ENCODE peak calls at places on chromosomes 12 and 14, in four cellular contexts. U is dorsolateral prefrontal cortex, Q is transverse colon, M is A549. V is an unnamed sample.

GRCh38 chr12:52438305-52439301 is 4.4 kb upstream of the KRT75 start:
- DNase-seq in U (no peak), Q (no peak), M (no peak), V (no peak)

GRCh38 chr12:67468549-67469245 is 179.8 kb upstream of the DYRK2 start:
- DNase-seq in U (no peak), Q (no peak), M (no peak), V (no peak)

GRCh38 chr12:19482551-19483109 is 43.3 kb downstream of the AEBP2 start:
- DNase-seq in U (no peak), Q (no peak), M (no peak), V (peak; percentile 75)

GRCh38 chr12:79706676-79707075 is 15.9 kb upstream of the PAWR start:
- DNase-seq in U (no peak), Q (no peak), M (no peak), V (no peak)

GRCh38 chr12:102116392-102116791 is 3.5 kb downstream of the NUP37 start:
- DNase-seq in U (no peak), Q (no peak), M (no peak), V (no peak)

GRCh38 chr14:65229431-65230286 is 127.3 kb upstream of the MAX start:
- DNase-seq in U (no peak), Q (peak; percentile 49), M (no peak), V (peak; percentile 41)

GRCh38 chr14:64966976-64967375 is 5.2 kb downstream of the RAB15 start:
- DNase-seq in U (no peak), Q (peak; percentile 32), M (no peak), V (no peak)

GRCh38 chr12:77685112-77685511 is 145.6 kb upstream of the NAV3 start:
- DNase-seq in U (peak; percentile 55), Q (peak; percentile 47), M (peak; percentile 76), V (peak; percentile 49)

GRCh38 chr12:116267948-116268347 is 9.5 kb downstream of the MED13L start:
- DNase-seq in U (no peak), Q (no peak), M (no peak), V (no peak)

GRCh38 chr12:76399040-76399439 is 50.8 kb upstream of the BBS10 start:
- DNase-seq in U (no peak), Q (no peak), M (no peak), V (no peak)

GRCh38 chr14:61765225-61765943 is 3.2 kb downstream of the SNAPC1 start:
- DNase-seq in U (no peak), Q (no peak), M (no peak), V (no peak)

DNA sequence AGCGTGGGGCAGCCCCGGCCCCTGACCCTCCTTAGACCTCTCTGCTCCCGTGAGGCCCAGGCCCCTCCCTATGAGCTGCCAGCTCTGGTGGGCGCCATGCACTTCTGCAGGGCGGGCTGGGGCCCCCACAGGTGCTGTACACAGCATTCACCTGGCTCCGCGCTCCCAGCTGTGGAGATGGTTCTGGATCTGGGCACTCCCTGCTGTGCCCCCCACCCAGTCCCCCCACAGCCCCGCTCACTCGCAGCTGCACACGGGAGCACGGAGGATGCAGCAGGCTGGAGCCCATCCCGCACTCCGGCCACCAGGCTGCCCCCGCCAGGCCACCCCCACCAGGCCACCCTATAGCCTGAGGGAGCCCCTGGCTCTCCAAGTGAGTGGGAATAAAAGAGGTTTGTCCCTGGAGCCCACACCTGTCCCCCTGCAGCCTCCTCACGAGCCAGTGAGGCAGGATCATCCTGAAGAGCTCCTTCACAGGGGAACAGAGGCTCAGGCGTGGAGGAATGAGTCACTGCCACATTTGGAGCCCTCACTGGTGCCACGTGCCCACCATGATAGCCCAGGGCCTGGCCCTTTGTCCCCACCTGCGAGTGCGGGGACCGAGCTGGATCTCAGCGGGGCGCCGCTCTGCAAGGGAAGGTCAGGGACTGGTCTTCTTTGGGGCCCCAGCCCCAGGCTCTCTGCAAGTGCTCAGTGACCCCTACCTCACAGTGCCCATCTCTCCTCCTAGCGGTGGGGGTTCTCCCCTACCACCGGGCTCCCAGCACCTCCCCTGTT is 1.9 kb downstream of the ADSS1 start:
- DNase-seq in U (no peak), Q (no peak), M (no peak), V (no peak)
- TF ChIP-seq CTCF in U (no peak), Q (no peak), M (no peak), V (no peak)

DNA sequence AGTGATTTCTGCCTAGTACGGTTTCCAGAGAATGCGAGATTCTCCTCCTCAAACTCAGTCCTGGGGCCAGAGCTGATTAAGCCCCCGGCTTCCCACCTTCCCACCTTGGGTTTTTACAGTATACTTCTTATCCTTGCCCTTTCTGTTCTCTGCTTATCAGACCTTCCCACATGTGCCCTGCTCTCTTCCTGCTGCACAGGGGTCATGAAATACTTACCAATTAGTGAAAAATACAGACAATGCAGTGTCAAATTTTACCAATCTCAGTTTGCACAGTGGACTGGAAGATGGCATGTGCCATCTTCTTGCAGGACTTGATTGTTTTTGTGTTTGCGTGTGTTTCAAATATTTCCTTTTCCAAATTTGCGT is 14.7 kb downstream of the SUSD6 start:
- DNase-seq in U (no peak), Q (no peak), M (no peak), V (no peak)
- H3K27ac ChIP-seq in U (peak overlapping the region; percentile 72), Q (peak overlapping the region; percentile 18), M (no peak overlapping the region), V (peak overlapping the region; percentile 33)

DNA sequence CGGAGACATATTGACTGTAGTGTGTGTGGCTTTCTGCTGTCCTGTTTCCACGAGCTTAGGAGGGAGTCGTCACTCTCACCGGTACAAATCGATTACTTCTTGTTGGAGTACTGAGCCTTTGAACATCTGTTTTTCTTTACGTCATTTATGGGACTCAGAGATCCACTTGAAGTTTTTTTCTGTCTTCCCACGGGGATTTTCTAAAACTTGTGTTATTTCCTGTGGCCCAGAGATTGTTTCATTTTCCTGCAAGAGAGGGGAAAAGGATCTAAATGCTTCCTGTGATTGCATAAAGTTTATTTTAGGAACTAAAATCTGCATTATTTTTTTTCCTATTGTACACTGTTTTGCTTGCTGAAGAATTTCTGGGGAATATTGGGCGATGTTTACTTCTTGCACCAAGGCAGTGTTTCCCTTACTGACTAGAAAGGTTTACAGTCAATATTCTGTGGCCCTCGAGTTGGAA is 199.7 kb upstream of the ARHGAP5 start:
- DNase-seq in U (no peak), Q (no peak), M (no peak), V (no peak)
- H3K4me3 ChIP-seq in U (no peak overlapping the region), Q (no peak overlapping the region), M (no peak overlapping the region), V (no peak overlapping the region)

DNA sequence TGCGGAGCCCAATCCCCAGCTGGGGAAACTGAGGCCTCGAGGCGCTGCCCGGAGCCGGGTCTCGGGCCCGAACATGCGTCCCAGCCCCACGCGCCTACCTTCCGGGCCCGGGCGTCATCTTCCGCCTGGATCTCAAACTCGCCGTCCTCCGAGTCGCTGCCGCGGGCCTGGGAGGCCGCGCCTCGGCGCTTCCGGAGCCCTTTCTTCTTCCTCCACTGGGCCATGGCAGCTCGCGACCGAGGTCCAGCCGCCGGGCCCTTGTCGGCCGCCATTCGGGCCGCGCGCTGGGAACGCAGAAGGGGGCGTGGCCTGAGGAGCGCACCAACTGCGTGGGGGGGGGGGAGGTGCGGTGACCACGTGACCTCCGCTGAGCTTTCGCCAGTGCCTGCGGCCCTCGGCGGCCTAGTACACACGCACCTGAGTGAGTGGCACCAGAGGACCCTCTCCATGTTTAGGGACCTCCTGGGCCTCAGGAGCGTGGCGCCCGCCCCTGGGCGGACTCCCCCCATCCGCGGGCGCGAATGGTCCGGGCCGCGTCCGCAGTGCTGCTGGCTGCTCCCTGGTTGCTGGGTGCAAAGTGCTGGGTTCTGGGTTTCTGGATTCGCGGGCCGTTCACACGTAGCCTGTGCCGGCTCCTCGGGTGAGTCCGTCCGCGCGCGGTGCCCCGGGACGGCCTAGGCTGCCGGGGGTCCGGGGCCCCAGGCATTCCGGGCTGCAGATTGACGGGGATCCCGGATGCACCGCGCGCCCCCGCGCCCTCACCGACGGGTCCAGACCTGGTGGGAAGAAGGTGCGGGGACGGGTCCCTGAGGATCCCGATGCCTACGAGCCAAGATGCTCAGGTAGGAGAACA is at the start of the genes DDX54 and RITA1:
- DNase-seq in U (peak; percentile 66), Q (peak; percentile 85), M (peak; percentile 91), V (peak; percentile 88)
- TF ChIP-seq CTCF in U (no peak), Q (no peak), M (no peak), V (no peak)

DNA sequence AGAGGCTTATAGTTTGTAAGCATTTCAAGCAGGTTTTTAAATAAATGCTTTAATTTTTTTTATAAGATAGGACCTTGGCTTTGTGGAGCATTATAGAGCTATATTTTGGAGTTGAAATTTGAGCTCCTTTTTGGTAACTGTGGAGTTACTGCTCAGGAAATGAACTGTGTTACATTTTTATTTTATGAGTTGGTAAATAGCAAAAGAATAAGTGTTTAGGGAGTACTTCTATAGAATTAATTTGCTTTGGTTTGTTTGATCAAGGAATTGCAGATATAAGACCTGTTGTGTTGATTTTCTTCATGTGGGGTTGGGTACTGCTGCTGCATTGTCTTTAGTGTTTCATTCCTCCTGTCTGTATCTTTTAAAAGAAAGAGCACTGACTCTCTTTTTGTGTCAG is 3.5 kb downstream of the ATP2A2 start:
- DNase-seq in U (no peak), Q (no peak), M (no peak), V (no peak)
- H3K27ac ChIP-seq in U (no peak overlapping the region), Q (peak overlapping the region; percentile 100), M (peak overlapping the region; percentile 98), V (no peak overlapping the region)

DNA sequence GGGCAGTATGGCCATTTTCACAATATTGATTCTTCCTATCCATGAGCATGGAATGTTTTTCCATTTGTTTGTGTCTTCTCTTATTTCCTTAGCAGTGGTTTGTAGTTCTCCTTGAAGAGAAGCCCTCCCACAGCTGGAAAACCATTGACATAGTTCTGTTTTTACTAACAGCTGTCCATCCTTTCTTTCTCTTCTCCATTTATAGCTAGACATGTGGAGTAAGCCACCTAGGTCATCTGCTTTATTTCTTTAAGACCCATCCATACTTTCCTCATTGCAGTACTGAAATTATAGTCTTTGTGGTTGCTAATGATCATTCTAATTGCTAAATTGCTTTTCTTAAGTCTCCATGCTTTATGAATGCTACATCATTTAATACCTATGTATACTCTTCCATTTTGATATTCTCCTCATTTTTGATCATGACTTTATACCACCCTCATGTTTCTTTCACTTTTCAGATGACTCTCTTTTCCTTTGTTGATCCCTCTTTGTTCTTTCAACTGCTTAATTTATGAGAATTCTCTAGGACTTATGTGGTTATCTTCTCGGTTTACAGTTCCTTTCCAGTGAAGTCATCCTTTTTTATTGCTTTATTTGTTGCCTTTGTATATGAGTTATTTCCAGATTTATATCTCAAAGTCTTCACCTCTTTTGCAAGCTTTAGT is 114.2 kb downstream of the PCNX1 start:
- DNase-seq in U (no peak), Q (no peak), M (peak; percentile 19), V (no peak)
- H3K4me3 ChIP-seq in U (no peak overlapping the region), Q (no peak overlapping the region), M (no peak overlapping the region), V (no peak overlapping the region)

DNA sequence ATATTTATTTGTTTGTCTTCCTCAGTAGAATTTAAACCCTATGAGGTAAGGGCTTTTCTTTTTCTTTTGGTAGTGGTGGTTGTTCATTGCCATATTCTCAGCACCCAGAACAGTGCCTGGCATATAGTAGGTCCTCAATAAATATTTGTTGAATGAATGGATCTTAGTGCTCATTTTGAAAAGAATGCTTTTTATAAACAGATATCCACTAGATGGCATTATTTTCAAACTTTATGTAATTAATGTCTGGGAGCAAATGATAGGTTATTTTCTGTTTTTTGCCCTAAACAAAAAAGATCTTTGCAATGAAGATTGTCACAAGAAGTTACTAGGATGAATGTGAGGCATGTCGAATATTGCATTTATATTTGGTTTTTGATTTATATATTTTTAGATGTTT is 64.1 kb downstream of the RAD51B start:
- DNase-seq in U (no peak), Q (no peak), M (peak; percentile 18), V (no peak)
- TF ChIP-seq CTCF in U (no peak), Q (no peak), M (peak; percentile 65), V (peak; percentile 15)

GRCh38 chr14:90644882-90645281 is 171.3 kb downstream of the TTC7B start:
- DNase-seq in U (no peak), Q (no peak), M (no peak), V (no peak)

GRCh38 chr14:90642239-90642717 is 174.0 kb downstream of the TTC7B start:
- DNase-seq in U (no peak), Q (no peak), M (peak; percentile 26), V (no peak)

GRCh38 chr14:90643982-90644510 is 172.2 kb downstream of the TTC7B start:
- DNase-seq in U (no peak), Q (no peak), M (no peak), V (no peak)

GRCh38 chr14:90639641-90640040 is 176.6 kb downstream of the TTC7B start:
- DNase-seq in U (no peak), Q (no peak), M (no peak), V (no peak)

GRCh38 chr14:90641111-90642010 is 174.9 kb downstream of the TTC7B start:
- DNase-seq in U (no peak), Q (no peak), M (no peak), V (no peak)
- H3K27ac ChIP-seq in U (peak overlapping the region; percentile 72), Q (peak overlapping the region; percentile 77), M (no peak overlapping the region), V (no peak overlapping the region)